ENCODE peak calls at places on chromosomes 12 and 14, in ten cellular contexts. One of them, this sample, is unnamed.

GRCh38 chr14:106185837-106186233 is 659.5 kb downstream of the TMEM121 start:
- DNase-seq in A549: no peak
- DNase-seq in testis: no peak
- DNase-seq in GM06990: no peak
- DNase-seq in adrenal gland: no peak
- DNase-seq in cardiac fibroblast: no peak
- DNase-seq in SK-N-MC: no peak
- DNase-seq in HFF-Myc: no peak
- DNase-seq in fibroblast of mammary gland: no peak
- DNase-seq in lung: no peak
- DNase-seq in this sample: no peak

GRCh38 chr12:14256555-14257169 is 108.8 kb upstream of the ATF7IP start:
- DNase-seq in A549: peak; percentile 87
- DNase-seq in testis: peak; percentile 88
- DNase-seq in GM06990: no peak
- DNase-seq in adrenal gland: peak; percentile 95
- DNase-seq in cardiac fibroblast: peak; percentile 95
- DNase-seq in SK-N-MC: no peak
- DNase-seq in HFF-Myc: peak; percentile 72
- DNase-seq in fibroblast of mammary gland: peak; percentile 92
- DNase-seq in lung: peak; percentile 78
- DNase-seq in this sample: peak; percentile 90

GRCh38 chr12:122067966-122068365 is 10.6 kb upstream of the MLXIP start:
- DNase-seq in A549: no peak
- DNase-seq in testis: peak; percentile 81
- DNase-seq in GM06990: peak; percentile 69
- DNase-seq in adrenal gland: peak; percentile 74
- DNase-seq in cardiac fibroblast: peak; percentile 65
- DNase-seq in SK-N-MC: no peak
- DNase-seq in HFF-Myc: no peak
- DNase-seq in fibroblast of mammary gland: peak; percentile 58
- DNase-seq in lung: no peak
- DNase-seq in this sample: peak; percentile 73

GRCh38 chr14:68598621-68599447 is 194.0 kb downstream of the ZFP36L1 start:
- DNase-seq in A549: peak; percentile 95
- DNase-seq in testis: peak; percentile 74
- DNase-seq in GM06990: no peak
- DNase-seq in adrenal gland: peak; percentile 77
- DNase-seq in cardiac fibroblast: peak; percentile 98
- DNase-seq in SK-N-MC: no peak
- DNase-seq in HFF-Myc: no peak
- DNase-seq in fibroblast of mammary gland: peak; percentile 95
- DNase-seq in lung: peak; percentile 69
- DNase-seq in this sample: peak; percentile 95

GRCh38 chr14:53231166-53231565 is 78.0 kb upstream of the DDHD1 start:
- DNase-seq in A549: no peak
- DNase-seq in testis: peak; percentile 40
- DNase-seq in GM06990: no peak
- DNase-seq in adrenal gland: no peak
- DNase-seq in cardiac fibroblast: no peak
- DNase-seq in SK-N-MC: no peak
- DNase-seq in HFF-Myc: no peak
- DNase-seq in fibroblast of mammary gland: no peak
- DNase-seq in lung: no peak
- DNase-seq in this sample: peak; percentile 13

GRCh38 chr12:131333621-131334440 is 377.1 kb upstream of the SFSWAP start:
- DNase-seq in A549: no peak
- DNase-seq in testis: no peak
- DNase-seq in GM06990: no peak
- DNase-seq in adrenal gland: no peak
- DNase-seq in cardiac fibroblast: no peak
- DNase-seq in SK-N-MC: no peak
- DNase-seq in HFF-Myc: no peak
- DNase-seq in fibroblast of mammary gland: no peak
- DNase-seq in lung: no peak
- DNase-seq in this sample: no peak

GRCh38 chr12:133234971-133235370 is 706 bp downstream of the ANHX start:
- DNase-seq in A549: no peak
- DNase-seq in testis: no peak
- DNase-seq in GM06990: no peak
- DNase-seq in adrenal gland: no peak
- DNase-seq in cardiac fibroblast: no peak
- DNase-seq in SK-N-MC: no peak
- DNase-seq in HFF-Myc: no peak
- DNase-seq in fibroblast of mammary gland: no peak
- DNase-seq in lung: peak; percentile 18
- DNase-seq in this sample: no peak

GRCh38 chr12:2324375-2324774 is 271.6 kb downstream of the CACNA1C start:
- DNase-seq in A549: no peak
- DNase-seq in testis: no peak
- DNase-seq in GM06990: no peak
- DNase-seq in adrenal gland: peak; percentile 70
- DNase-seq in cardiac fibroblast: no peak
- DNase-seq in SK-N-MC: no peak
- DNase-seq in HFF-Myc: no peak
- DNase-seq in fibroblast of mammary gland: no peak
- DNase-seq in lung: no peak
- DNase-seq in this sample: no peak

GRCh38 chr14:100824946-100825690 is 800 bp upstream of the MEG3 start:
- DNase-seq in A549: no peak
- DNase-seq in testis: no peak
- DNase-seq in GM06990: no peak
- DNase-seq in adrenal gland: no peak
- DNase-seq in cardiac fibroblast: no peak
- DNase-seq in SK-N-MC: no peak
- DNase-seq in HFF-Myc: no peak
- DNase-seq in fibroblast of mammary gland: no peak
- DNase-seq in lung: no peak
- DNase-seq in this sample: peak; percentile 23
- H3K4me3 ChIP-seq in A549: no peak overlapping the region
- H3K4me3 ChIP-seq in testis: peak overlapping the region; percentile 44
- H3K4me3 ChIP-seq in GM06990: no peak overlapping the region
- H3K4me3 ChIP-seq in adrenal gland: no peak overlapping the region
- H3K4me3 ChIP-seq in cardiac fibroblast: peak overlapping the region; percentile 58
- H3K4me3 ChIP-seq in SK-N-MC: no peak overlapping the region
- H3K4me3 ChIP-seq in HFF-Myc: peak overlapping the region; percentile 58
- H3K4me3 ChIP-seq in fibroblast of mammary gland: peak overlapping the region; percentile 56
- H3K4me3 ChIP-seq in lung: no peak overlapping the region
- H3K4me3 ChIP-seq in this sample: peak overlapping the region; percentile 88

GRCh38 chr12:11731455-11731854 is 82.0 kb downstream of the ETV6 start:
- DNase-seq in A549: peak; percentile 21
- DNase-seq in testis: no peak
- DNase-seq in GM06990: no peak
- DNase-seq in adrenal gland: no peak
- DNase-seq in cardiac fibroblast: peak; percentile 81
- DNase-seq in SK-N-MC: no peak
- DNase-seq in HFF-Myc: no peak
- DNase-seq in fibroblast of mammary gland: no peak
- DNase-seq in lung: no peak
- DNase-seq in this sample: peak; percentile 50
- H3K4me3 ChIP-seq in A549: no peak overlapping the region
- H3K4me3 ChIP-seq in testis: no peak overlapping the region
- H3K4me3 ChIP-seq in GM06990: peak overlapping the region; percentile 52
- H3K4me3 ChIP-seq in adrenal gland: no peak overlapping the region
- H3K4me3 ChIP-seq in cardiac fibroblast: no peak overlapping the region
- H3K4me3 ChIP-seq in SK-N-MC: no peak overlapping the region
- H3K4me3 ChIP-seq in HFF-Myc: no peak overlapping the region
- H3K4me3 ChIP-seq in fibroblast of mammary gland: no peak overlapping the region
- H3K4me3 ChIP-seq in lung: no peak overlapping the region
- H3K4me3 ChIP-seq in this sample: no peak overlapping the region

GRCh38 chr12:754871-755562 is 2.6 kb downstream of the WNK1 start:
- DNase-seq in A549: peak; percentile 77
- DNase-seq in testis: no peak
- DNase-seq in GM06990: no peak
- DNase-seq in adrenal gland: no peak
- DNase-seq in cardiac fibroblast: peak; percentile 83
- DNase-seq in SK-N-MC: no peak
- DNase-seq in HFF-Myc: peak; percentile 26
- DNase-seq in fibroblast of mammary gland: peak; percentile 81
- DNase-seq in lung: no peak
- DNase-seq in this sample: peak; percentile 82
- H3K4me3 ChIP-seq in A549: peak overlapping the region; percentile 93
- H3K4me3 ChIP-seq in testis: peak overlapping the region; percentile 86
- H3K4me3 ChIP-seq in GM06990: peak overlapping the region; percentile 94
- H3K4me3 ChIP-seq in adrenal gland: no peak overlapping the region
- H3K4me3 ChIP-seq in cardiac fibroblast: peak overlapping the region; percentile 83
- H3K4me3 ChIP-seq in SK-N-MC: peak overlapping the region; percentile 80
- H3K4me3 ChIP-seq in HFF-Myc: peak overlapping the region; percentile 71
- H3K4me3 ChIP-seq in fibroblast of mammary gland: peak overlapping the region; percentile 87
- H3K4me3 ChIP-seq in lung: peak overlapping the region; percentile 24
- H3K4me3 ChIP-seq in this sample: peak overlapping the region; percentile 91

DNA sequence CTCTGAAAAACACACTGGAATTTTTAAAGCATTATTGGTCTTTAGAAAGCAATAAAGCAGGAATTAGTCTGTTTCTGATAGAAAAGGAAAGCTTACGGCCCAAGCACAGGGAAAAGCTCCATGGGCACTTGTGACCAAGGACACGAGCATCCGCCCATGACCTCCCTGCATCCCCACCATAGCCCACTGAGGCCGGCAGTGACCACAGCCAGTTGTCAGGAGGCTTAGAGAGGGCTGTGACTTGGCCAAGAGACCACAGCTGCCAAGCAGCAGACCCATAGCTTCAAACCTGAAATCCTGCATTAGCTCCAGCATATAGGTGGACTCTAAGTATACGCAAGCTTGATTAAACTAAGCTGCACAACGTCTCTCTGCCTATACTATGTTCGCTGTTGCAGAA is 8.9 kb downstream of the SETD3 start:
- DNase-seq in A549: no peak
- DNase-seq in testis: no peak
- DNase-seq in GM06990: no peak
- DNase-seq in adrenal gland: no peak
- DNase-seq in cardiac fibroblast: no peak
- DNase-seq in SK-N-MC: no peak
- DNase-seq in HFF-Myc: no peak
- DNase-seq in fibroblast of mammary gland: no peak
- DNase-seq in lung: no peak
- DNase-seq in this sample: no peak
- H3K4me3 ChIP-seq in A549: no peak overlapping the region
- H3K4me3 ChIP-seq in testis: no peak overlapping the region
- H3K4me3 ChIP-seq in GM06990: no peak overlapping the region
- H3K4me3 ChIP-seq in adrenal gland: no peak overlapping the region
- H3K4me3 ChIP-seq in cardiac fibroblast: no peak overlapping the region
- H3K4me3 ChIP-seq in SK-N-MC: no peak overlapping the region
- H3K4me3 ChIP-seq in HFF-Myc: no peak overlapping the region
- H3K4me3 ChIP-seq in fibroblast of mammary gland: no peak overlapping the region
- H3K4me3 ChIP-seq in lung: no peak overlapping the region
- H3K4me3 ChIP-seq in this sample: no peak overlapping the region

DNA sequence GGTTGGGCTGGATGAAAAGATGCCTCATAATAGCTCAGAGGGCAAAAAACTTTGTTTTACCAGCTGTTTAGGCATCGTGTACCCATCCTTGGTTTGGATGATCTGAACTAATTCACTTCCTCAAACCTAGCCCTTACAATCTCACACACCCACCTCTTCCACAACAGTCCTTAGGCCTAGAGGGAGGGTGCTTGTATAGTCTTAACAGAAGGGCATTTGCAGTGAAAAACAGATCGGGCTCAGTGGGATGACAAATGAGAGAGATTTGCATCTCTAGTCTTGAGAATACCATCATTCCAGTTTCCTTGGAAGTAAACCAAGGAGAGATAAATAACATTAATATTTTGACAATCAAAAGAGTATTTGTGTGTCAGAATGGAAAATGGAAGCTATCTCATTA is 11.0 kb downstream of the SLCO1A2 start:
- DNase-seq in A549: no peak
- DNase-seq in testis: no peak
- DNase-seq in GM06990: no peak
- DNase-seq in adrenal gland: no peak
- DNase-seq in cardiac fibroblast: no peak
- DNase-seq in SK-N-MC: no peak
- DNase-seq in HFF-Myc: no peak
- DNase-seq in fibroblast of mammary gland: no peak
- DNase-seq in lung: no peak
- DNase-seq in this sample: no peak
- H3K4me3 ChIP-seq in A549: no peak overlapping the region
- H3K4me3 ChIP-seq in testis: no peak overlapping the region
- H3K4me3 ChIP-seq in GM06990: no peak overlapping the region
- H3K4me3 ChIP-seq in adrenal gland: no peak overlapping the region
- H3K4me3 ChIP-seq in cardiac fibroblast: no peak overlapping the region
- H3K4me3 ChIP-seq in SK-N-MC: no peak overlapping the region
- H3K4me3 ChIP-seq in HFF-Myc: no peak overlapping the region
- H3K4me3 ChIP-seq in fibroblast of mammary gland: no peak overlapping the region
- H3K4me3 ChIP-seq in lung: no peak overlapping the region
- H3K4me3 ChIP-seq in this sample: no peak overlapping the region

DNA sequence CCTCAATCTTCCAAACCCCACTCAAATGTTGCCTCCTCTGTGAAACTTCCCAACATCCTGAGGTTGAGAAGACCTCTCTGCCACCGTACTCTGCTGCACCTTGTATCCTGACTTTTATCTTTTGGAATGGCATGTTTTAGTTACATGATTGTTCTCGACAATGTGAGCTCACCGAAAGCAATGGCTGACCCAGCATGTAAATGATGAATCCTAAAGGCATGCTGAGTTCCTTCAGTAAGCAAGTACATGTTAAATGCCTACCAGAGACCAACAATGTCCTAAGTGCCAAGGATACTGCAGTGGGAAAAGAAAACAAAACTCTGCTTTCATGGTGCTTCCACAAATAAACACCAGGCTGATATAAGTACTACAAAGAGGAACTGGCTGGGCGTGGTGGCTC is 13.7 kb downstream of the PPP1R13B start:
- DNase-seq in A549: no peak
- DNase-seq in testis: no peak
- DNase-seq in GM06990: no peak
- DNase-seq in adrenal gland: no peak
- DNase-seq in cardiac fibroblast: no peak
- DNase-seq in SK-N-MC: no peak
- DNase-seq in HFF-Myc: no peak
- DNase-seq in fibroblast of mammary gland: no peak
- DNase-seq in lung: no peak
- DNase-seq in this sample: no peak
- H3K4me3 ChIP-seq in A549: no peak overlapping the region
- H3K4me3 ChIP-seq in testis: no peak overlapping the region
- H3K4me3 ChIP-seq in GM06990: no peak overlapping the region
- H3K4me3 ChIP-seq in adrenal gland: no peak overlapping the region
- H3K4me3 ChIP-seq in cardiac fibroblast: no peak overlapping the region
- H3K4me3 ChIP-seq in SK-N-MC: no peak overlapping the region
- H3K4me3 ChIP-seq in HFF-Myc: no peak overlapping the region
- H3K4me3 ChIP-seq in fibroblast of mammary gland: no peak overlapping the region
- H3K4me3 ChIP-seq in lung: no peak overlapping the region
- H3K4me3 ChIP-seq in this sample: no peak overlapping the region

GRCh38 chr14:89701079-89702043 is 253.2 kb downstream of the EFCAB11 start:
- DNase-seq in A549: peak; percentile 52
- DNase-seq in testis: peak; percentile 80
- DNase-seq in GM06990: peak; percentile 85
- DNase-seq in adrenal gland: peak; percentile 90
- DNase-seq in cardiac fibroblast: peak; percentile 63
- DNase-seq in SK-N-MC: no peak
- DNase-seq in HFF-Myc: peak; percentile 37
- DNase-seq in fibroblast of mammary gland: peak; percentile 71
- DNase-seq in lung: peak; percentile 87
- DNase-seq in this sample: peak; percentile 72
- H3K4me3 ChIP-seq in A549: peak overlapping the region; percentile 51
- H3K4me3 ChIP-seq in testis: peak overlapping the region; percentile 59
- H3K4me3 ChIP-seq in GM06990: peak overlapping the region; percentile 59
- H3K4me3 ChIP-seq in adrenal gland: no peak overlapping the region
- H3K4me3 ChIP-seq in cardiac fibroblast: peak overlapping the region; percentile 67
- H3K4me3 ChIP-seq in SK-N-MC: peak overlapping the region; percentile 79
- H3K4me3 ChIP-seq in HFF-Myc: peak overlapping the region; percentile 40
- H3K4me3 ChIP-seq in fibroblast of mammary gland: peak overlapping the region; percentile 66
- H3K4me3 ChIP-seq in lung: peak overlapping the region; percentile 71
- H3K4me3 ChIP-seq in this sample: peak overlapping the region; percentile 68

GRCh38 chr14:25097120-25097519 is 47.2 kb upstream of the STXBP6 start:
- DNase-seq in A549: no peak
- DNase-seq in testis: no peak
- DNase-seq in GM06990: no peak
- DNase-seq in adrenal gland: no peak
- DNase-seq in cardiac fibroblast: no peak
- DNase-seq in SK-N-MC: no peak
- DNase-seq in HFF-Myc: no peak
- DNase-seq in fibroblast of mammary gland: no peak
- DNase-seq in lung: no peak
- DNase-seq in this sample: no peak
- H3K4me3 ChIP-seq in A549: no peak overlapping the region
- H3K4me3 ChIP-seq in testis: no peak overlapping the region
- H3K4me3 ChIP-seq in GM06990: no peak overlapping the region
- H3K4me3 ChIP-seq in adrenal gland: no peak overlapping the region
- H3K4me3 ChIP-seq in cardiac fibroblast: no peak overlapping the region
- H3K4me3 ChIP-seq in SK-N-MC: no peak overlapping the region
- H3K4me3 ChIP-seq in HFF-Myc: no peak overlapping the region
- H3K4me3 ChIP-seq in fibroblast of mammary gland: no peak overlapping the region
- H3K4me3 ChIP-seq in lung: no peak overlapping the region
- H3K4me3 ChIP-seq in this sample: no peak overlapping the region

This sample was measured in fibroblast of villous mesenchyme.